ENCODE peak calls at places on chromosomes 3 and 15, in four cellular contexts. One of them, this sample, is unnamed.

GRCh38 chr15:52427804-52428203 is 100.9 kb downstream of the MYO5A start:
- DNase-seq in osteoblast: peak
- DNase-seq in HCT116: peak
- DNase-seq in tibial nerve: no peak
- DNase-seq in this sample: peak

GRCh38 chr3:153599685-153600084 is 437.7 kb downstream of the RAP2B start:
- DNase-seq in osteoblast: peak
- DNase-seq in HCT116: peak
- DNase-seq in tibial nerve: no peak
- DNase-seq in this sample: peak

GRCh38 chr15:78241017-78241416 is 6.7 kb upstream of the ACSBG1 start:
- DNase-seq in osteoblast: peak
- DNase-seq in HCT116: peak
- DNase-seq in tibial nerve: peak
- DNase-seq in this sample: peak

GRCh38 chr15:44788748-44789147 is 52.4 kb downstream of the TRIM69 start:
- DNase-seq in osteoblast: no peak
- DNase-seq in HCT116: no peak
- DNase-seq in tibial nerve: no peak
- DNase-seq in this sample: peak

GRCh38 chr3:82495655-82496054 is 734.2 kb upstream of the GBE1 start:
- DNase-seq in osteoblast: no peak
- DNase-seq in HCT116: no peak
- DNase-seq in tibial nerve: no peak
- DNase-seq in this sample: no peak

GRCh38 chr3:143241556-143241955 is 122.0 kb downstream of the CHST2 start:
- DNase-seq in osteoblast: no peak
- DNase-seq in HCT116: no peak
- DNase-seq in tibial nerve: no peak
- DNase-seq in this sample: peak

GRCh38 chr3:171776839-171777607 is 33.3 kb downstream of the PLD1 start:
- DNase-seq in osteoblast: no peak
- DNase-seq in HCT116: no peak
- DNase-seq in tibial nerve: no peak
- DNase-seq in this sample: no peak

GRCh38 chr3:197820550-197821335 is 29.7 kb downstream of the LRCH3 start:
- DNase-seq in osteoblast: peak
- DNase-seq in HCT116: no peak
- DNase-seq in tibial nerve: no peak
- DNase-seq in this sample: no peak

GRCh38 chr15:48177383-48177874 is 666 bp downstream of the MYEF2 start:
- DNase-seq in osteoblast: peak
- DNase-seq in HCT116: no peak
- DNase-seq in tibial nerve: no peak
- DNase-seq in this sample: peak

GRCh38 chr3:128863560-128863959 is 15.9 kb upstream of the ACAD9 start:
- DNase-seq in osteoblast: no peak
- DNase-seq in HCT116: no peak
- DNase-seq in tibial nerve: no peak
- DNase-seq in this sample: no peak

GRCh38 chr3:104102386-104102785 is 1264.3 kb upstream of the ALCAM start:
- DNase-seq in osteoblast: peak
- DNase-seq in HCT116: peak
- DNase-seq in tibial nerve: no peak
- DNase-seq in this sample: peak

GRCh38 chr3:138114988-138115971 is at the start of gene DZIP1L:
- DNase-seq in osteoblast: peak
- DNase-seq in HCT116: peak
- DNase-seq in tibial nerve: peak
- DNase-seq in this sample: peak

GRCh38 chr3:194294199-194294887 is 56.8 kb downstream of the CPN2 start:
- DNase-seq in osteoblast: no peak
- DNase-seq in HCT116: no peak
- DNase-seq in tibial nerve: no peak
- DNase-seq in this sample: no peak

GRCh38 chr15:39593071-39594055 is 12.5 kb downstream of the THBS1 start:
- DNase-seq in osteoblast: no peak
- DNase-seq in HCT116: no peak
- DNase-seq in tibial nerve: no peak
- DNase-seq in this sample: peak

GRCh38 chr3:126056681-126057546 is 27.0 kb downstream of the SLC41A3 start:
- DNase-seq in osteoblast: peak
- DNase-seq in HCT116: no peak
- DNase-seq in tibial nerve: no peak
- DNase-seq in this sample: peak

GRCh38 chr15:44489464-44489863 is 47.5 kb upstream of the EIF3J start:
- DNase-seq in osteoblast: peak
- DNase-seq in HCT116: peak
- DNase-seq in tibial nerve: no peak
- DNase-seq in this sample: peak

GRCh38 chr15:85755942-85756341 is 38.8 kb downstream of the KLHL25 start:
- DNase-seq in osteoblast: peak
- DNase-seq in HCT116: no peak
- DNase-seq in tibial nerve: no peak
- DNase-seq in this sample: no peak

GRCh38 chr3:127195417-127195816 is 2.5 kb downstream of the PRR23E start:
- DNase-seq in osteoblast: no peak
- DNase-seq in HCT116: no peak
- DNase-seq in tibial nerve: no peak
- DNase-seq in this sample: no peak

GRCh38 chr3:16550676-16551341 is 37.3 kb upstream of the RFTN1 start:
- DNase-seq in osteoblast: peak
- DNase-seq in HCT116: peak
- DNase-seq in tibial nerve: peak
- DNase-seq in this sample: peak

GRCh38 chr3:49900491-49901153 is 3.1 kb downstream of the MST1R start:
- DNase-seq in osteoblast: peak
- DNase-seq in HCT116: peak
- DNase-seq in tibial nerve: no peak
- DNase-seq in this sample: peak

GRCh38 chr3:62084558-62084957 is 288.8 kb downstream of the FEZF2 start:
- DNase-seq in osteoblast: no peak
- DNase-seq in HCT116: peak
- DNase-seq in tibial nerve: no peak
- DNase-seq in this sample: no peak

GRCh38 chr3:141938011-141938350 is 61.5 kb downstream of the ATP1B3 start:
- DNase-seq in osteoblast: no peak
- DNase-seq in HCT116: no peak
- DNase-seq in tibial nerve: no peak
- DNase-seq in this sample: no peak

GRCh38 chr3:159798951-159799350 is 189.7 kb upstream of the IL12A start:
- DNase-seq in osteoblast: no peak
- DNase-seq in HCT116: no peak
- DNase-seq in tibial nerve: no peak
- DNase-seq in this sample: peak

GRCh38 chr3:170584585-170585007 is 1.3 kb downstream of the SLC7A14 start:
- DNase-seq in osteoblast: peak
- DNase-seq in HCT116: no peak
- DNase-seq in tibial nerve: peak
- DNase-seq in this sample: peak

GRCh38 chr3:157823050-157823449 is 283.2 kb downstream of the SHOX2 start:
- DNase-seq in osteoblast: no peak
- DNase-seq in HCT116: no peak
- DNase-seq in tibial nerve: no peak
- DNase-seq in this sample: no peak

GRCh38 chr15:71129660-71130059 is 14.4 kb downstream of the THSD4 start:
- DNase-seq in osteoblast: no peak
- DNase-seq in HCT116: no peak
- DNase-seq in tibial nerve: no peak
- DNase-seq in this sample: no peak

GRCh38 chr3:194330579-194330978 is 20.5 kb downstream of the CPN2 start:
- DNase-seq in osteoblast: no peak
- DNase-seq in HCT116: no peak
- DNase-seq in tibial nerve: no peak
- DNase-seq in this sample: peak

GRCh38 chr3:100455841-100456550 is 36.4 kb upstream of the TMEM45A start:
- DNase-seq in osteoblast: no peak
- DNase-seq in HCT116: no peak
- DNase-seq in tibial nerve: no peak
- DNase-seq in this sample: no peak

GRCh38 chr15:36254446-36254845 is 325.0 kb upstream of the CDIN1 start:
- DNase-seq in osteoblast: no peak
- DNase-seq in HCT116: no peak
- DNase-seq in tibial nerve: no peak
- DNase-seq in this sample: no peak

GRCh38 chr3:193816656-193817311 is 223.8 kb downstream of the OPA1 start:
- DNase-seq in osteoblast: no peak
- DNase-seq in HCT116: no peak
- DNase-seq in tibial nerve: peak
- DNase-seq in this sample: peak

GRCh38 chr3:101351834-101352233 is 31.5 kb upstream of the IMPG2 start:
- DNase-seq in osteoblast: no peak
- DNase-seq in HCT116: no peak
- DNase-seq in tibial nerve: no peak
- DNase-seq in this sample: peak

GRCh38 chr3:171811059-171811912 is 1.0 kb upstream of the PLD1 start:
- DNase-seq in osteoblast: peak
- DNase-seq in HCT116: no peak
- DNase-seq in tibial nerve: no peak
- DNase-seq in this sample: peak

GRCh38 chr15:74013374-74013893 is 18.9 kb downstream of the PML start:
- DNase-seq in osteoblast: no peak
- DNase-seq in HCT116: no peak
- DNase-seq in tibial nerve: no peak
- DNase-seq in this sample: no peak

GRCh38 chr15:38182900-38183299 is 69.7 kb upstream of the SPRED1 start:
- DNase-seq in osteoblast: no peak
- DNase-seq in HCT116: no peak
- DNase-seq in tibial nerve: no peak
- DNase-seq in this sample: no peak

GRCh38 chr3:148992635-148993230 is 1.4 kb downstream of the GYG1 start:
- DNase-seq in osteoblast: no peak
- DNase-seq in HCT116: no peak
- DNase-seq in tibial nerve: no peak
- DNase-seq in this sample: no peak
- TF ChIP-seq CTCF in osteoblast: no peak
- TF ChIP-seq CTCF in HCT116: no peak
- TF ChIP-seq CTCF in tibial nerve: no peak
- TF ChIP-seq CTCF in this sample: no peak

GRCh38 chr3:149038322-149038721 is 47.0 kb downstream of the GYG1 start:
- DNase-seq in osteoblast: no peak
- DNase-seq in HCT116: no peak
- DNase-seq in tibial nerve: no peak
- DNase-seq in this sample: no peak
- H3K27ac ChIP-seq in osteoblast: no peak
- H3K27ac ChIP-seq in HCT116: no peak
- H3K27ac ChIP-seq in tibial nerve: no peak
- H3K27ac ChIP-seq in this sample: no peak

GRCh38 chr3:184016820-184017671 is 638 bp downstream of the ABCC5 start:
- DNase-seq in osteoblast: peak
- DNase-seq in HCT116: peak
- DNase-seq in tibial nerve: peak
- DNase-seq in this sample: peak

GRCh38 chr3:184018424-184018973 is 815 bp upstream of the ABCC5 start:
- DNase-seq in osteoblast: no peak
- DNase-seq in HCT116: no peak
- DNase-seq in tibial nerve: no peak
- DNase-seq in this sample: no peak

GRCh38 chr3:184015381-184016019 is 2.2 kb downstream of the ABCC5 start:
- DNase-seq in osteoblast: no peak
- DNase-seq in HCT116: no peak
- DNase-seq in tibial nerve: no peak
- DNase-seq in this sample: peak

GRCh38 chr3:184016169-184016570 is 1.5 kb downstream of the ABCC5 start:
- DNase-seq in osteoblast: peak
- DNase-seq in HCT116: no peak
- DNase-seq in tibial nerve: no peak
- DNase-seq in this sample: no peak

GRCh38 chr3:184017672-184018423 is at the start of gene ABCC5:
- DNase-seq in osteoblast: peak
- DNase-seq in HCT116: peak
- DNase-seq in tibial nerve: peak
- DNase-seq in this sample: peak
- TF ChIP-seq CTCF in osteoblast: no peak
- TF ChIP-seq CTCF in HCT116: no peak
- TF ChIP-seq CTCF in tibial nerve: no peak
- TF ChIP-seq CTCF in this sample: no peak

GRCh38 chr3:64224826-64225606 is at the start of gene PRICKLE2:
- DNase-seq in osteoblast: peak
- DNase-seq in HCT116: no peak
- DNase-seq in tibial nerve: peak
- DNase-seq in this sample: peak
- H3K27ac ChIP-seq in osteoblast: peak
- H3K27ac ChIP-seq in HCT116: no peak
- H3K27ac ChIP-seq in tibial nerve: peak
- H3K27ac ChIP-seq in this sample: peak